ENCODE peak calls at places on chromosomes 6 and 20, in eight cellular contexts. T is A549, M is MM.1S, Z is tibial nerve, F is Peyer's patch, A is left ventricle myocardium inferior, C is heart right ventricle, D is body of pancreas. Q is an unnamed sample.

GRCh38 chr6:1325471-1326309 is 13.8 kb downstream of the FOXQ1 start:
- DNase-seq in C (no peak), F (no peak), Z (no peak), A (no peak), D (no peak), T (peak; percentile 93), M (no peak), Q (no peak)

GRCh38 chr20:8461186-8461585 is 329.1 kb downstream of the PLCB1 start:
- DNase-seq in M (no peak), F (no peak), A (no peak), T (no peak), Z (no peak), C (no peak), D (no peak), Q (no peak)

GRCh38 chr20:19940945-19941590 is 76.1 kb upstream of the NAA20 start:
- DNase-seq in D (no peak), C (no peak), Z (no peak), M (no peak), A (no peak), T (no peak), F (no peak), Q (no peak)

GRCh38 chr6:2734517-2735076 is 16.1 kb downstream of the MYLK4 start:
- DNase-seq in Z (no peak), C (no peak), D (no peak), A (no peak), M (no peak), T (no peak), F (no peak), Q (no peak)

GRCh38 chr20:32435449-32436107 is 77.4 kb downstream of the ASXL1 start:
- DNase-seq in A (no peak), F (no peak), D (no peak), Z (no peak), T (no peak), M (no peak), C (no peak), Q (no peak)

GRCh38 chr6:4762294-4762693 is 13.9 kb upstream of the CDYL start:
- DNase-seq in F (no peak), C (no peak), Z (no peak), M (no peak), T (no peak), D (no peak), A (no peak), Q (no peak)

GRCh38 chr6:109304284-109305015 is 77.8 kb downstream of the CD164 start:
- DNase-seq in M (no peak), C (no peak), D (no peak), F (no peak), T (no peak), Z (no peak), A (no peak), Q (no peak)

GRCh38 chr6:142518126-142518525 is 216.3 kb downstream of the ADGRG6 start:
- DNase-seq in A (no peak), Z (no peak), C (no peak), M (no peak), D (no peak), F (no peak), T (no peak), Q (no peak)

GRCh38 chr6:28884423-28885148 is 39.2 kb downstream of the TRIM27 start:
- DNase-seq in D (no peak), Z (no peak), F (peak; percentile 42), T (no peak), A (no peak), C (no peak), M (peak; percentile 33), Q (peak; percentile 68)

GRCh38 chr6:44606506-44606905 is 219.0 kb downstream of the CDC5L start:
- DNase-seq in F (no peak), Z (no peak), D (peak; percentile 10), A (peak; percentile 22), T (no peak), C (peak; percentile 18), M (no peak), Q (no peak)

GRCh38 chr20:4102381-4102780 is 87.0 kb upstream of the RNF24 start:
- DNase-seq in T (no peak), C (no peak), D (no peak), F (no peak), A (no peak), Z (no peak), M (no peak), Q (no peak)

GRCh38 chr6:151093706-151094105 is 146.1 kb upstream of the AKAP12 start:
- DNase-seq in T (no peak), Z (no peak), A (no peak), D (no peak), M (no peak), F (no peak), C (no peak), Q (no peak)

GRCh38 chr20:38423541-38423940 is 11.6 kb downstream of the SNHG17 start:
- DNase-seq in A (no peak), F (no peak), D (no peak), T (no peak), Z (no peak), M (no peak), C (no peak), Q (no peak)

GRCh38 chr6:113495521-113495920 is 361.6 kb upstream of the MARCKS start:
- DNase-seq in F (no peak), C (no peak), Z (no peak), T (no peak), A (no peak), D (no peak), M (no peak), Q (no peak)

GRCh38 chr6:88641178-88641903 is 322.1 kb downstream of the RNGTT start:
- DNase-seq in F (no peak), A (no peak), D (no peak), M (peak; percentile 33), C (no peak), T (no peak), Z (no peak), Q (no peak)
- H3K4me3 ChIP-seq in F (no peak overlapping the region), A (no peak overlapping the region), D (no peak overlapping the region), M (peak overlapping the region; percentile 8), C (no peak overlapping the region), T (no peak overlapping the region), Z (no peak overlapping the region), Q (no peak overlapping the region)

DNA sequence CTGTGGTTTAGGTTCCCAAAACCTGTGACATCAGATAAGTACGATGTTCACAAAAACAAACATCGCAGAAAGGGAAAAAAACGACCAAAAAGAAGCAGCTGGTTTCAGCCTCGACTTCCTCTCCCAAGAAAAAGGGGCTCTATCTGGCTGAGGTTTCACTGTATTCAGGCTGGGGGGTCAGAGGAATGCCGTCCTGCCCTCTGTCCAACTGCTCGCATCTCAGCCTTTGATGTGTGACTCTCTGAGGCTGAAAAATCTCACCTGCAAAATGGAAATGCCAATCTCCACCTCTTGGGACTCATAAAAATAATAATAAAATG is 123.6 kb upstream of the PTPN1 start:
- DNase-seq in F (no peak), C (no peak), Z (no peak), M (no peak), A (no peak), T (no peak), D (no peak), Q (no peak)
- H3K4me1 ChIP-seq in F (no peaks in the 10 kb centered on the region), C (peaks cover 35% of the 10 kb centered on the region), Z (peaks cover 16% of the 10 kb centered on the region), M (peaks cover 8% of the 10 kb centered on the region), A (peaks cover 48% of the 10 kb centered on the region), T (peaks cover 50% of the 10 kb centered on the region), D (peaks cover 63% of the 10 kb centered on the region), Q (peaks cover 18% of the 10 kb centered on the region)

GRCh38 chr6:168883410-168884049 is 370.1 kb downstream of the THBS2 start:
- DNase-seq in F (no peak), T (no peak), Z (no peak), M (no peak), C (no peak), D (no peak), A (no peak), Q (no peak)
- H3K27ac ChIP-seq in F (no peak overlapping the region), T (no peak overlapping the region), Z (no peak overlapping the region), M (no peak overlapping the region), C (no peak overlapping the region), D (no peak overlapping the region), A (no peak overlapping the region), Q (no peak overlapping the region)

DNA sequence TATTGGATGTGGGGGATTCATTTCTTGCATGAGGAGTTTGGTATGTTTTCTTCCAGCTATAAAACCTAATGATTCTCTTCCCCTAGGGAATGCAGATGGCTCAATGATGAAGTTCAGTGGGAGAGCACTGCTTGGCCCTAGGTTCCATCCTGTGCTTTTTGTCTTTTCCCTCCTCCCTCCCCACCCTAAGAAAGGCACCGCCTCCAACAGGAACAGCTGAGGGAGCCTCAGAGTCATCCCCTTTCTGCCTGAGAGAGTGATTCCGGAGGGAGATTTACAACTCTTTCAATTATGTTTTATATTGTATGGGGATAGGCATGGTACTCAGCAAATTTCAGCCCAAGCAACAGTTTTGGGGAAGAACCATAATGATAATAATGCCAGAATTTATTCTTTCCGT is 149.2 kb downstream of the PHACTR1 start:
- DNase-seq in F (no peak), Z (no peak), D (no peak), C (no peak), A (no peak), T (no peak), M (no peak), Q (no peak)
- H3K4me3 ChIP-seq in F (no peak overlapping the region), Z (no peak overlapping the region), D (no peak overlapping the region), C (no peak overlapping the region), A (no peak overlapping the region), T (no peak overlapping the region), M (no peak overlapping the region), Q (no peak overlapping the region)

DNA sequence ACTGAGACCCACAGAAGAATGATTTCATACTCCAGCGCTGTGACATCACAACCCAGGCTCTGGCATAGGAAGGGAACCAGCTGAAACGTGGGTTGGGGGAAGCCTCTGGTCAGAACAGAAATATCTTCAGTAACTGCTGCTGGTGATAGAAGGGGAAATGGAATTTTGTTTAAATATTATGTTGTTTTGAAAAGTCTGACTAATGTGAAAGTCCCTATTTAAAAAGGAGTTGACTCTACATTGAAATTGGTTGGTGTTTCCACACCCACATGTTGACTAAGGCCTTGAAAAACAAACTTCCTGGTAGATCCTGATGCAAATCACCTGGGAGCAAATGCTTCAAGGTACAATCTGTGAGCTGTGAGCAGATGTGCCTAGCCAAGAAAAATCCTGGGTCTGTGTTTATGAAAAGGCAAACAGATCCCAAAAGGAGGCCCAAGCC is 24.5 kb upstream of the TCP11 start:
- DNase-seq in A (no peak), C (no peak), M (no peak), T (peak; percentile 47), Z (no peak), F (no peak), D (peak; percentile 30), Q (no peak)
- H3K4me1 ChIP-seq in A (peaks cover 37% of the 10 kb centered on the region), C (peaks cover 20% of the 10 kb centered on the region), M (no peaks in the 10 kb centered on the region), T (peaks cover 17% of the 10 kb centered on the region), Z (peaks cover 22% of the 10 kb centered on the region), F (no peaks in the 10 kb centered on the region), D (peaks cover 23% of the 10 kb centered on the region), Q (no peaks in the 10 kb centered on the region)